ENCODE peak calls at places on chromosomes 12 and 14, in ten cellular contexts. One of them, this sample, is unnamed.

GRCh38 chr14:68947802-68948201 is 31.3 kb downstream of the ACTN1 start:
- DNase-seq in activated CD8-positive, alpha-beta T cell treated with anti-CD3 and anti-CD28 coated beads for 36 hours: no peak
- DNase-seq in endothelial cell: no peak
- DNase-seq in left lung: no peak
- DNase-seq in HFF-Myc: no peak
- DNase-seq in AG04449: no peak
- DNase-seq in choroid plexus epithelial cell: peak; percentile 84
- DNase-seq in natural killer cell: no peak
- DNase-seq in fibroblast of the aortic adventitia: peak; percentile 79
- DNase-seq in neural progenitor cell: peak; percentile 61
- DNase-seq in this sample: no peak

GRCh38 chr12:127193341-127193740 is 1073.6 kb upstream of the TMEM132C start:
- DNase-seq in activated CD8-positive, alpha-beta T cell treated with anti-CD3 and anti-CD28 coated beads for 36 hours: no peak
- DNase-seq in endothelial cell: no peak
- DNase-seq in left lung: no peak
- DNase-seq in HFF-Myc: no peak
- DNase-seq in AG04449: no peak
- DNase-seq in choroid plexus epithelial cell: no peak
- DNase-seq in natural killer cell: no peak
- DNase-seq in fibroblast of the aortic adventitia: no peak
- DNase-seq in neural progenitor cell: no peak
- DNase-seq in this sample: no peak

GRCh38 chr14:75993567-75994041 is 8.0 kb downstream of the IFT43 start:
- DNase-seq in activated CD8-positive, alpha-beta T cell treated with anti-CD3 and anti-CD28 coated beads for 36 hours: no peak
- DNase-seq in endothelial cell: no peak
- DNase-seq in left lung: no peak
- DNase-seq in HFF-Myc: no peak
- DNase-seq in AG04449: no peak
- DNase-seq in choroid plexus epithelial cell: no peak
- DNase-seq in natural killer cell: no peak
- DNase-seq in fibroblast of the aortic adventitia: no peak
- DNase-seq in neural progenitor cell: no peak
- DNase-seq in this sample: no peak

GRCh38 chr12:113292091-113292490 is 42.8 kb downstream of the SLC8B1 start:
- DNase-seq in activated CD8-positive, alpha-beta T cell treated with anti-CD3 and anti-CD28 coated beads for 36 hours: no peak
- DNase-seq in endothelial cell: no peak
- DNase-seq in left lung: no peak
- DNase-seq in HFF-Myc: no peak
- DNase-seq in AG04449: peak; percentile 45
- DNase-seq in choroid plexus epithelial cell: peak; percentile 82
- DNase-seq in natural killer cell: no peak
- DNase-seq in fibroblast of the aortic adventitia: peak; percentile 78
- DNase-seq in neural progenitor cell: no peak
- DNase-seq in this sample: no peak

GRCh38 chr12:108825205-108825950 is 32.0 kb downstream of the SSH1 start:
- DNase-seq in activated CD8-positive, alpha-beta T cell treated with anti-CD3 and anti-CD28 coated beads for 36 hours: peak; percentile 40
- DNase-seq in endothelial cell: no peak
- DNase-seq in left lung: no peak
- DNase-seq in HFF-Myc: no peak
- DNase-seq in AG04449: no peak
- DNase-seq in choroid plexus epithelial cell: peak; percentile 71
- DNase-seq in natural killer cell: no peak
- DNase-seq in fibroblast of the aortic adventitia: peak; percentile 65
- DNase-seq in neural progenitor cell: no peak
- DNase-seq in this sample: no peak

GRCh38 chr14:63508033-63508432 is 35.1 kb downstream of the PPP2R5E start:
- DNase-seq in activated CD8-positive, alpha-beta T cell treated with anti-CD3 and anti-CD28 coated beads for 36 hours: peak; percentile 42
- DNase-seq in endothelial cell: no peak
- DNase-seq in left lung: peak; percentile 42
- DNase-seq in HFF-Myc: no peak
- DNase-seq in AG04449: no peak
- DNase-seq in choroid plexus epithelial cell: no peak
- DNase-seq in natural killer cell: no peak
- DNase-seq in fibroblast of the aortic adventitia: no peak
- DNase-seq in neural progenitor cell: no peak
- DNase-seq in this sample: no peak

GRCh38 chr12:48818831-48819590 is 715 bp downstream of the CACNB3 start:
- DNase-seq in activated CD8-positive, alpha-beta T cell treated with anti-CD3 and anti-CD28 coated beads for 36 hours: peak; percentile 45
- DNase-seq in endothelial cell: peak; percentile 56
- DNase-seq in left lung: peak; percentile 46
- DNase-seq in HFF-Myc: no peak
- DNase-seq in AG04449: no peak
- DNase-seq in choroid plexus epithelial cell: no peak
- DNase-seq in natural killer cell: no peak
- DNase-seq in fibroblast of the aortic adventitia: no peak
- DNase-seq in neural progenitor cell: peak; percentile 63
- DNase-seq in this sample: no peak

GRCh38 chr14:92546347-92547053 is 32.9 kb downstream of the RIN3 start:
- DNase-seq in activated CD8-positive, alpha-beta T cell treated with anti-CD3 and anti-CD28 coated beads for 36 hours: no peak
- DNase-seq in endothelial cell: no peak
- DNase-seq in left lung: no peak
- DNase-seq in HFF-Myc: peak; percentile 22
- DNase-seq in AG04449: no peak
- DNase-seq in choroid plexus epithelial cell: no peak
- DNase-seq in natural killer cell: no peak
- DNase-seq in fibroblast of the aortic adventitia: no peak
- DNase-seq in neural progenitor cell: no peak
- DNase-seq in this sample: no peak

DNA sequence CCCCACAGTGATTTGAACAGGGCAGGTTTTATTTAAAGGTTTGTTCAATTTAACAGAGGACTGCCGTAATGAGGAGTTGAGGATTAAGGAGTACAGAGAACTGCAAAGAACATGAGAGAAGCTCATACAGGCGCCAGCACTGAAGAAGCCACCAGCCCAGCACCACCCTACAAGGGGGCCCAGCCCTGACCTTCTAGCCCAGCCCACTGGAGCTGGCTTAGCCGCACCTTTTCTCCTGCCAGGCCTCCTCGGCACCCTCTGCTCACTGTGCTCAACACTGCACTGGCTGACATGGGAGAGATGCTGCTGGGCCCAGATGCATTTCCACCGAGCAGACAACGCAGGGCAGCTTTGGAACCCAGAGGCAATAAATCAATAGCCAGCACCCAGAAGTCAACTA is 36.5 kb upstream of the SFSWAP start:
- DNase-seq in activated CD8-positive, alpha-beta T cell treated with anti-CD3 and anti-CD28 coated beads for 36 hours: no peak
- DNase-seq in endothelial cell: no peak
- DNase-seq in left lung: no peak
- DNase-seq in HFF-Myc: no peak
- DNase-seq in AG04449: no peak
- DNase-seq in choroid plexus epithelial cell: no peak
- DNase-seq in natural killer cell: no peak
- DNase-seq in fibroblast of the aortic adventitia: no peak
- DNase-seq in neural progenitor cell: no peak
- DNase-seq in this sample: peak; percentile 56
- TF ChIP-seq CTCF in activated CD8-positive, alpha-beta T cell treated with anti-CD3 and anti-CD28 coated beads for 36 hours: no peak
- TF ChIP-seq CTCF in endothelial cell: no peak
- TF ChIP-seq CTCF in left lung: no peak
- TF ChIP-seq CTCF in HFF-Myc: no peak
- TF ChIP-seq CTCF in AG04449: no peak
- TF ChIP-seq CTCF in choroid plexus epithelial cell: no peak
- TF ChIP-seq CTCF in natural killer cell: no peak
- TF ChIP-seq CTCF in fibroblast of the aortic adventitia: no peak
- TF ChIP-seq CTCF in neural progenitor cell: no peak
- TF ChIP-seq CTCF in this sample: no peak

DNA sequence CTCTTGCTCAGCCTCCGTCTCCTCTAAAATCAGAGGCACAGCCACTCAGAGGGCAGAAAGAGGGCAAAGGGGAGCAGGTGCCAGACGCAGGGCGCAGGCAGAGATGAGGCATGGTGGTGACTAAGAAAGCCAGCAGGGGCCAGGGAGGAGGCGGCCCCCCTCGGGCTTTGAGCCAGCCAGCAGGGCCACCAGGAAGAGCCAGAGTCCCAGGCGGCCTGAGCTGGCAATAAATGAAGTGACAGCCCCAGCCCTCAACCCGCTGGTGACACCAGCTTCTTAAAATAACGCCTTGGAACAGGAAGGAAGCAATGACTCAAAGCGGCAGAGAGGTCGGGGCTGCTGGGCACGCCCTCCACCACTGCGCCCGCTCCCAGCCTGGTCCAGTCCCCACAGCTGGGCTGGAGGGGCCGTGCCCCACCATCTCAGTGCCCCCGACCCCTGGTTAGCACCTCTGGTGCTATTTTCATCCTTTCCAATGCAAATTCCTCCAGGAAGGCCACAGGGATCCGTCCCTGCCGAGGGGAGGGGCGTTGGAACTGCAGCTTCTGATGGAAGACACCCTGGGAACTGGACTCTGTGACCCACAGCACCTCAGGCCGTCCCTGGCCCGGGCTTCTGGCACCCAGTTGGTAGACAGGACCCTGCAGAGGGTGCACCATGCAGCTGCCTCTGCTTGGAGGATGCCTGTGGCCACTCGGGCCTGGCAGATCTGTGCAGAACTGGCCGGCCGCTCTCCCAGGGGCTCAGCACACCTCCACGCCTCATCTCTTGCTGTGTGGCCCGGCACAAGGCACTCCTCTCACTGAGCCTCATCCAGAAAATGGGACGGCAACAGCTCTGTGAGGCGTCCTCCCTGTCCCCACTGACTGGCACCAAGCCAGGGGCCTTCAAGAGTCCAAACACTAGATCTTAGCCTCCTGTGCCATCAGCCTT is 113.7 kb downstream of the NCOR2 start:
- DNase-seq in activated CD8-positive, alpha-beta T cell treated with anti-CD3 and anti-CD28 coated beads for 36 hours: peak; percentile 94
- DNase-seq in endothelial cell: no peak
- DNase-seq in left lung: peak; percentile 86
- DNase-seq in HFF-Myc: peak; percentile 39
- DNase-seq in AG04449: no peak
- DNase-seq in choroid plexus epithelial cell: peak; percentile 30
- DNase-seq in natural killer cell: peak; percentile 83
- DNase-seq in fibroblast of the aortic adventitia: peak; percentile 51
- DNase-seq in neural progenitor cell: no peak
- DNase-seq in this sample: peak; percentile 97
- TF ChIP-seq CTCF in activated CD8-positive, alpha-beta T cell treated with anti-CD3 and anti-CD28 coated beads for 36 hours: no peak
- TF ChIP-seq CTCF in endothelial cell: no peak
- TF ChIP-seq CTCF in left lung: no peak
- TF ChIP-seq CTCF in HFF-Myc: no peak
- TF ChIP-seq CTCF in AG04449: no peak
- TF ChIP-seq CTCF in choroid plexus epithelial cell: no peak
- TF ChIP-seq CTCF in natural killer cell: no peak
- TF ChIP-seq CTCF in fibroblast of the aortic adventitia: no peak
- TF ChIP-seq CTCF in neural progenitor cell: no peak
- TF ChIP-seq CTCF in this sample: no peak

GRCh38 chr12:95695741-95696140 is 94.8 kb downstream of the NTN4 start:
- DNase-seq in activated CD8-positive, alpha-beta T cell treated with anti-CD3 and anti-CD28 coated beads for 36 hours: no peak
- DNase-seq in endothelial cell: no peak
- DNase-seq in left lung: no peak
- DNase-seq in HFF-Myc: no peak
- DNase-seq in AG04449: no peak
- DNase-seq in choroid plexus epithelial cell: no peak
- DNase-seq in natural killer cell: no peak
- DNase-seq in fibroblast of the aortic adventitia: no peak
- DNase-seq in neural progenitor cell: no peak
- DNase-seq in this sample: no peak

GRCh38 chr12:95693689-95694088 is 96.9 kb downstream of the NTN4 start:
- DNase-seq in activated CD8-positive, alpha-beta T cell treated with anti-CD3 and anti-CD28 coated beads for 36 hours: no peak
- DNase-seq in endothelial cell: no peak
- DNase-seq in left lung: no peak
- DNase-seq in HFF-Myc: no peak
- DNase-seq in AG04449: no peak
- DNase-seq in choroid plexus epithelial cell: no peak
- DNase-seq in natural killer cell: no peak
- DNase-seq in fibroblast of the aortic adventitia: no peak
- DNase-seq in neural progenitor cell: no peak
- DNase-seq in this sample: no peak

GRCh38 chr12:95694148-95694547 is 96.4 kb downstream of the NTN4 start:
- DNase-seq in activated CD8-positive, alpha-beta T cell treated with anti-CD3 and anti-CD28 coated beads for 36 hours: no peak
- DNase-seq in endothelial cell: no peak
- DNase-seq in left lung: no peak
- DNase-seq in HFF-Myc: no peak
- DNase-seq in AG04449: no peak
- DNase-seq in choroid plexus epithelial cell: no peak
- DNase-seq in natural killer cell: no peak
- DNase-seq in fibroblast of the aortic adventitia: no peak
- DNase-seq in neural progenitor cell: peak; percentile 9
- DNase-seq in this sample: no peak

GRCh38 chr12:95687937-95688336 is 102.6 kb downstream of the NTN4 start:
- DNase-seq in activated CD8-positive, alpha-beta T cell treated with anti-CD3 and anti-CD28 coated beads for 36 hours: no peak
- DNase-seq in endothelial cell: no peak
- DNase-seq in left lung: no peak
- DNase-seq in HFF-Myc: no peak
- DNase-seq in AG04449: no peak
- DNase-seq in choroid plexus epithelial cell: no peak
- DNase-seq in natural killer cell: no peak
- DNase-seq in fibroblast of the aortic adventitia: no peak
- DNase-seq in neural progenitor cell: no peak
- DNase-seq in this sample: no peak

GRCh38 chr12:95690861-95691635 is 99.5 kb downstream of the NTN4 start:
- DNase-seq in activated CD8-positive, alpha-beta T cell treated with anti-CD3 and anti-CD28 coated beads for 36 hours: no peak
- DNase-seq in endothelial cell: no peak
- DNase-seq in left lung: no peak
- DNase-seq in HFF-Myc: no peak
- DNase-seq in AG04449: no peak
- DNase-seq in choroid plexus epithelial cell: no peak
- DNase-seq in natural killer cell: no peak
- DNase-seq in fibroblast of the aortic adventitia: no peak
- DNase-seq in neural progenitor cell: no peak
- DNase-seq in this sample: no peak
- TF ChIP-seq CTCF in activated CD8-positive, alpha-beta T cell treated with anti-CD3 and anti-CD28 coated beads for 36 hours: no peak
- TF ChIP-seq CTCF in endothelial cell: no peak
- TF ChIP-seq CTCF in left lung: no peak
- TF ChIP-seq CTCF in HFF-Myc: no peak
- TF ChIP-seq CTCF in AG04449: no peak
- TF ChIP-seq CTCF in choroid plexus epithelial cell: no peak
- TF ChIP-seq CTCF in natural killer cell: no peak
- TF ChIP-seq CTCF in fibroblast of the aortic adventitia: no peak
- TF ChIP-seq CTCF in neural progenitor cell: no peak
- TF ChIP-seq CTCF in this sample: no peak

GRCh38 chr12:2384029-2384386 is 331.2 kb downstream of the CACNA1C start:
- DNase-seq in activated CD8-positive, alpha-beta T cell treated with anti-CD3 and anti-CD28 coated beads for 36 hours: no peak
- DNase-seq in endothelial cell: no peak
- DNase-seq in left lung: no peak
- DNase-seq in HFF-Myc: no peak
- DNase-seq in AG04449: no peak
- DNase-seq in choroid plexus epithelial cell: no peak
- DNase-seq in natural killer cell: no peak
- DNase-seq in fibroblast of the aortic adventitia: peak; percentile 15
- DNase-seq in neural progenitor cell: no peak
- DNase-seq in this sample: peak; percentile 68

GRCh38 chr12:2384533-2385328 is 331.9 kb downstream of the CACNA1C start:
- DNase-seq in activated CD8-positive, alpha-beta T cell treated with anti-CD3 and anti-CD28 coated beads for 36 hours: no peak
- DNase-seq in endothelial cell: no peak
- DNase-seq in left lung: no peak
- DNase-seq in HFF-Myc: peak; percentile 48
- DNase-seq in AG04449: peak; percentile 74
- DNase-seq in choroid plexus epithelial cell: peak; percentile 44
- DNase-seq in natural killer cell: no peak
- DNase-seq in fibroblast of the aortic adventitia: peak; percentile 89
- DNase-seq in neural progenitor cell: no peak
- DNase-seq in this sample: no peak

GRCh38 chr12:2383276-2384028 is 330.7 kb downstream of the CACNA1C start:
- DNase-seq in activated CD8-positive, alpha-beta T cell treated with anti-CD3 and anti-CD28 coated beads for 36 hours: no peak
- DNase-seq in endothelial cell: no peak
- DNase-seq in left lung: peak; percentile 54
- DNase-seq in HFF-Myc: no peak
- DNase-seq in AG04449: no peak
- DNase-seq in choroid plexus epithelial cell: no peak
- DNase-seq in natural killer cell: no peak
- DNase-seq in fibroblast of the aortic adventitia: no peak
- DNase-seq in neural progenitor cell: peak; percentile 20
- DNase-seq in this sample: no peak

GRCh38 chr12:2385529-2385928 is 332.7 kb downstream of the CACNA1C start:
- DNase-seq in activated CD8-positive, alpha-beta T cell treated with anti-CD3 and anti-CD28 coated beads for 36 hours: no peak
- DNase-seq in endothelial cell: no peak
- DNase-seq in left lung: no peak
- DNase-seq in HFF-Myc: no peak
- DNase-seq in AG04449: no peak
- DNase-seq in choroid plexus epithelial cell: no peak
- DNase-seq in natural killer cell: no peak
- DNase-seq in fibroblast of the aortic adventitia: no peak
- DNase-seq in neural progenitor cell: no peak
- DNase-seq in this sample: peak; percentile 70

DNA sequence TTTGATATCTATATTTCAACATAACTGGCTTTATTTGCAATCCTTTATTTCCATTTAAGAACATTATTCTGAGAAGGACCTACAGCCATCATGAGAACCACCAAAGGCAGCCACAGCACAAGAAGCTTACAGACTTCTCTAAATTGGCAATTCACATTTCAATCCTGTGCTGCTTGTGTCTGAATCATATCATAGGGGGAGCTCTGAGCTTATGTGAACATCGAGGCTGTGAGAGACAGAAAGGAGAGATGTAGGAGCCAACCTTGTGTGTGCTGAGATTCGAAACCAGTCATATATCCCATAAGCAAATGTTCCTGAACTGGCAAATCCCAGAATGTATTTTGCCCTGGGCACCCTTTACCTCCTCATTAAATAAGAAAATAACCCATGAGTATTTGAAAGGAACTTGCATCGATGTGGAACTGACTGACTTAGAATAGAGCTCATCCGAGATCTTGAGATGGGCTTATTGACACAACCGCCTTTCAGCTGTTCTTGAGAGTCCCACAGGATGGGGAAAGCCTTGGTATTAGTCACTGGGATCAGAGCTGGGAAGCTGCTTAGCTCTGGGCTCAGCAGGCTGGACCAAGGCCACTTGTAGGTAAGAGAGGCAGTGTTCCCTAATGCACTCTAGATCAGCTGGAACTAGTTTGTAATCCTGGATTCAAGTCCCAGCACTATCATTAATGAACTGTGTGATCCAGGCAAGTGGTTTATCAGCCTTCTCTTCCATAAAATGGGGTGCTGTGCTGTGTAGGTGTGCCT is 329.8 kb downstream of the CACNA1C start:
- DNase-seq in activated CD8-positive, alpha-beta T cell treated with anti-CD3 and anti-CD28 coated beads for 36 hours: no peak
- DNase-seq in endothelial cell: no peak
- DNase-seq in left lung: no peak
- DNase-seq in HFF-Myc: no peak
- DNase-seq in AG04449: no peak
- DNase-seq in choroid plexus epithelial cell: peak; percentile 26
- DNase-seq in natural killer cell: no peak
- DNase-seq in fibroblast of the aortic adventitia: peak; percentile 36
- DNase-seq in neural progenitor cell: no peak
- DNase-seq in this sample: peak; percentile 67
- TF ChIP-seq CTCF in activated CD8-positive, alpha-beta T cell treated with anti-CD3 and anti-CD28 coated beads for 36 hours: no peak
- TF ChIP-seq CTCF in endothelial cell: no peak
- TF ChIP-seq CTCF in left lung: no peak
- TF ChIP-seq CTCF in HFF-Myc: no peak
- TF ChIP-seq CTCF in AG04449: no peak
- TF ChIP-seq CTCF in choroid plexus epithelial cell: no peak
- TF ChIP-seq CTCF in natural killer cell: no peak
- TF ChIP-seq CTCF in fibroblast of the aortic adventitia: no peak
- TF ChIP-seq CTCF in neural progenitor cell: no peak
- TF ChIP-seq CTCF in this sample: no peak